ENCODE peak calls at places on chromosome 20, in nine cellular contexts. M is aorta; H is BE2C; R is neuronal stem cell; N is breast epithelium; X is esophagus squamous epithelium; O is A549; T is CD8-positive, alpha-beta T cell; A is fibroblast of lung. L is an unnamed sample.

GRCh38 chr20:32564921-32565734 is 20.0 kb downstream of the NOL4L start:
- DNase-seq in M (peak), H (no peak), R (no peak), N (peak), X (no peak), O (no peak), T (no peak), A (no peak), L (no peak)

GRCh38 chr20:37956099-37956498 is 53.2 kb downstream of the VSTM2L start:
- DNase-seq in M (no peak), H (no peak), R (no peak), N (no peak), X (no peak), O (no peak), T (no peak), A (no peak), L (peak)

GRCh38 chr20:9978395-9979004 is 56.3 kb upstream of the ANKEF1 start:
- DNase-seq in M (no peak), H (peak), R (peak), N (peak), X (no peak), O (peak), T (no peak), A (peak), L (peak)

GRCh38 chr20:59055302-59055701 is 12.7 kb upstream of the PRELID3B start:
- DNase-seq in M (no peak), H (no peak), R (no peak), N (no peak), X (no peak), O (peak), T (no peak), A (no peak), L (peak)

GRCh38 chr20:59765599-59766177 is 161.3 kb downstream of the PHACTR3 start:
- DNase-seq in M (no peak), H (no peak), R (peak), N (no peak), X (no peak), O (no peak), T (no peak), A (no peak), L (no peak)

GRCh38 chr20:1509237-1509636 is 18.0 kb upstream of the SIRPB2 start:
- DNase-seq in M (no peak), H (peak), R (no peak), N (no peak), X (no peak), O (peak), T (peak), A (peak), L (no peak)

GRCh38 chr20:18405826-18406225 is 61.0 kb downstream of the DZANK1 start:
- DNase-seq in M (no peak), H (no peak), R (no peak), N (no peak), X (no peak), O (no peak), T (no peak), A (no peak), L (no peak)

GRCh38 chr20:6828794-6829423 is 61.4 kb downstream of the BMP2 start:
- DNase-seq in M (peak), H (peak), R (peak), N (peak), X (no peak), O (peak), T (no peak), A (peak), L (peak)

GRCh38 chr20:5786930-5787826 is 37.0 kb downstream of the SHLD1 start:
- DNase-seq in M (no peak), H (no peak), R (no peak), N (no peak), X (no peak), O (peak), T (no peak), A (peak), L (peak)

GRCh38 chr20:8287328-8287727 is 155.3 kb downstream of the PLCB1 start:
- DNase-seq in M (no peak), H (peak), R (no peak), N (no peak), X (no peak), O (no peak), T (no peak), A (no peak), L (no peak)

GRCh38 chr20:58228484-58229197 is at the start of gene ANKRD60:
- DNase-seq in M (no peak), H (peak), R (peak), N (no peak), X (no peak), O (no peak), T (peak), A (peak), L (peak)

GRCh38 chr20:57392512-57393271 is 1.5 kb downstream of the RBM38 start:
- DNase-seq in M (peak), H (no peak), R (no peak), N (peak), X (no peak), O (no peak), T (peak), A (no peak), L (no peak)

GRCh38 chr20:1631309-1632227 is 11.8 kb upstream of the SIRPB1 start:
- DNase-seq in M (no peak), H (no peak), R (no peak), N (no peak), X (no peak), O (no peak), T (no peak), A (peak), L (no peak)

GRCh38 chr20:35597186-35597585 is 18.4 kb upstream of the SPAG4 start:
- DNase-seq in M (no peak), H (no peak), R (no peak), N (no peak), X (no peak), O (no peak), T (no peak), A (no peak), L (no peak)

GRCh38 chr20:31835977-31836852 is 9.2 kb downstream of the FOXS1 start:
- DNase-seq in M (peak), H (peak), R (no peak), N (peak), X (no peak), O (peak), T (no peak), A (peak), L (peak)

GRCh38 chr20:36128463-36129176 is 25.9 kb upstream of the EPB41L1 start:
- DNase-seq in M (peak), H (no peak), R (no peak), N (no peak), X (no peak), O (peak), T (no peak), A (peak), L (peak)

GRCh38 chr20:35297740-35298139 is 5.5 kb upstream of the FAM83C start:
- DNase-seq in M (no peak), H (no peak), R (no peak), N (no peak), X (no peak), O (no peak), T (no peak), A (no peak), L (no peak)

GRCh38 chr20:25856256-25856884 is 159.7 kb upstream of the ZNF337 start:
- DNase-seq in M (no peak), H (no peak), R (no peak), N (no peak), X (no peak), O (no peak), T (no peak), A (no peak), L (no peak)

GRCh38 chr20:1802385-1803215 is 92.6 kb upstream of the SIRPA start:
- DNase-seq in M (peak), H (peak), R (peak), N (no peak), X (no peak), O (peak), T (no peak), A (peak), L (peak)

GRCh38 chr20:32559753-32560380 is 25.3 kb downstream of the NOL4L start:
- DNase-seq in M (no peak), H (peak), R (no peak), N (peak), X (no peak), O (no peak), T (no peak), A (peak), L (no peak)

GRCh38 chr20:23783447-23783846 is 32.7 kb upstream of the CST1 start:
- DNase-seq in M (no peak), H (no peak), R (no peak), N (no peak), X (no peak), O (no peak), T (no peak), A (no peak), L (no peak)

GRCh38 chr20:4592316-4593148 is 129.2 kb upstream of the PRND start:
- DNase-seq in M (peak), H (peak), R (peak), N (no peak), X (no peak), O (peak), T (peak), A (peak), L (no peak)

GRCh38 chr20:3282271-3283221 is 43.6 kb upstream of the SLC4A11 start:
- DNase-seq in M (no peak), H (no peak), R (no peak), N (peak), X (no peak), O (no peak), T (no peak), A (no peak), L (no peak)

GRCh38 chr20:35854697-35855434 is 83.1 kb downstream of the PHF20 start:
- DNase-seq in M (no peak), H (no peak), R (no peak), N (no peak), X (no peak), O (peak), T (no peak), A (peak), L (peak)

GRCh38 chr20:32767418-32768198 is 5.4 kb downstream of the DNMT3B start:
- DNase-seq in M (no peak), H (no peak), R (no peak), N (no peak), X (no peak), O (no peak), T (no peak), A (no peak), L (no peak)

GRCh38 chr20:40587038-40587437 is 102.0 kb downstream of the MAFB start:
- DNase-seq in M (no peak), H (no peak), R (no peak), N (no peak), X (no peak), O (no peak), T (no peak), A (no peak), L (no peak)

GRCh38 chr20:8756410-8756809 is 312.5 kb upstream of the PLCB4 start:
- DNase-seq in M (no peak), H (peak), R (no peak), N (no peak), X (no peak), O (peak), T (no peak), A (peak), L (peak)

GRCh38 chr20:43140719-43141118 is 49.0 kb downstream of the PTPRT start:
- DNase-seq in M (no peak), H (no peak), R (no peak), N (no peak), X (no peak), O (no peak), T (no peak), A (no peak), L (no peak)

GRCh38 chr20:7195704-7196103 is 428.2 kb downstream of the BMP2 start:
- DNase-seq in M (no peak), H (no peak), R (no peak), N (no peak), X (no peak), O (peak), T (no peak), A (peak), L (peak)

GRCh38 chr20:59402697-59403096 is 102.3 kb downstream of the EDN3 start:
- DNase-seq in M (no peak), H (no peak), R (no peak), N (no peak), X (no peak), O (peak), T (no peak), A (no peak), L (no peak)

GRCh38 chr20:44360221-44360620 is 4.7 kb downstream of the HNF4A start:
- DNase-seq in M (no peak), H (no peak), R (no peak), N (no peak), X (no peak), O (no peak), T (no peak), A (no peak), L (no peak)

GRCh38 chr20:44357555-44358130 is 2.1 kb downstream of the HNF4A start:
- DNase-seq in M (no peak), H (no peak), R (no peak), N (no peak), X (no peak), O (no peak), T (no peak), A (no peak), L (no peak)

GRCh38 chr20:44361021-44361420 is 5.5 kb downstream of the HNF4A start:
- DNase-seq in M (no peak), H (no peak), R (no peak), N (no peak), X (no peak), O (no peak), T (no peak), A (peak), L (no peak)

GRCh38 chr20:44357020-44357419 is 1.5 kb downstream of the HNF4A start:
- DNase-seq in M (no peak), H (no peak), R (no peak), N (no peak), X (no peak), O (no peak), T (no peak), A (no peak), L (no peak)

GRCh38 chr20:44358776-44359175 is 3.3 kb downstream of the HNF4A start:
- DNase-seq in M (no peak), H (no peak), R (no peak), N (no peak), X (no peak), O (no peak), T (no peak), A (no peak), L (no peak)
- H3K4me3 ChIP-seq in M (no peak), H (no peak), R (no peak), N (no peak), X (no peak), O (no peak), T (no peak), A (no peak), L (no peak)

DNA sequence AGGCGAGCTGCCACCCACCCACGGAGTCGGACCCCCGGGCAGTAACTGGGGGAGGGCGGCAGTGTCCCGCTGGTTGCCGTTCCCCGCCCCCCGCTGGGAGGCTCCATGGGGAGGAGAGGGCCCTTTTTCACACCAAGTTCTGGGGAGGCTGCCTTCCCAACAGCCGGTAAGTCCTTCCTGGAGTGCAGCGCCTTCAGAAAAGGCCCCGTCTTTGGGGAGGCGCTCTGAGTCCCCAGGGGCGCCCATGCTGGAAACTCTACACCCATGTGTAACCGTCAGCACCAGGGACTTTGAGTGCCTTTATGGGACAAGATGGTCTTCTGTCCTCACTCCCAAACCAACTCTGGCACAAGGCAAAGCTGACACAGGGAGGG is 435 bp upstream of the SOX18 start:
- DNase-seq in M (no peak), H (no peak), R (no peak), N (no peak), X (no peak), O (no peak), T (no peak), A (no peak), L (no peak)
- H3K4me3 ChIP-seq in M (no peak), H (peak), R (no peak), N (peak), X (peak), O (peak), T (no peak), A (no peak), L (no peak)

GRCh38 chr20:44810061-44810390 is 320 bp downstream of the RIMS4 start:
- DNase-seq in M (peak), H (no peak), R (no peak), N (no peak), X (no peak), O (no peak), T (no peak), A (no peak), L (no peak)
- H3K4me3 ChIP-seq in M (peak), H (peak), R (peak), N (peak), X (peak), O (peak), T (no peak), A (no peak), L (no peak)

GRCh38 chr20:63255911-63256704 is 1.8 kb upstream of the NKAIN4 start:
- DNase-seq in M (no peak), H (no peak), R (no peak), N (no peak), X (no peak), O (no peak), T (no peak), A (no peak), L (no peak)
- H3K4me3 ChIP-seq in M (no peak), H (no peak), R (no peak), N (no peak), X (no peak), O (no peak), T (no peak), A (no peak), L (no peak)

DNA sequence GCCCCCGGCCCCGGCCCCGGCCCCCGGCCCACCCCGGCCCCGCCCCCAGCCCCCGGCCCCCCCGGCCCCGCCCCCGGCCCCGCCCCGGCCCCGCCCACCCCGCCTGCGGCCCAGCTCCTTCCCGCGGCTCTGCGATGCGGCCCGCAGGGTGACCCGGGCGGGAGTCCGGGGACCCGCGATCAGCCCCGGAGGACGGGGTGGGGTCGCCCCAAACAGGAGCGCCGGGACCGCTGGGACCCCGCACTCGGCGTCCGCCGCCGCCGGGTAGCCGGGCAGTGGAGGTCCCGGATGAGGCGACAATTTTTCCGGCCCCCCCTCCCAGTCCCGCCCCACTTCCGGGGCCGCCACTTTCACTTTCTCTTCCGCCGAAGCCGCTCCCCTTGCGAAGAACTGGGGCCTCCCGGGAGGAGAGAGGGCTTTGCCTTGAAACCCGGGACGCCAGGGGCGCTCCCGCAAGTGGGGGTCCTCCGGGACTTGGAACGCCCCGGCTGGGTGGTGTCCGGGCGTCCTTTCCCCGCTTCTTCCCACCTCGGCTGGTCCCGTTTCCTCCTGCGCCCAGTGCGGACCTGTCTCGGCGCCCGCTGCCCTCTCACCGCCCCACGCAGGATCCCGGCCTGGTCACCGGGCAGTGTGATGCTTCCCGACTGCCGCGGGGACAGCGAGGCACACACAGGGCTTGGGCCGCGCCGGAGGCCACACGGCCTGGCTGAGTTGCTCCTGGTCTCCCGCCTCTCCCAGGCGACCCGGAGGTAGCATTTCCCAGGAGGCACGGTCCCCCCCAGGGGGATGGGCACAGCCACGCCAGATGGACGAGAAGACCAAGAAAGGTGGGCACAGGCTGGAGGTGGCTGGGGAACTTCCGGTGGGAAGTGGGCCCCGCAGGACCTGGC is at the start of gene RBCK1:
- DNase-seq in M (peak), H (peak), R (peak), N (peak), X (no peak), O (peak), T (peak), A (peak), L (peak)
- H3K4me3 ChIP-seq in M (peak), H (peak), R (peak), N (peak), X (peak), O (peak), T (peak), A (peak), L (peak)

GRCh38 chr20:46993465-46994095 is 98.9 kb downstream of the EYA2 start:
- DNase-seq in M (no peak), H (no peak), R (no peak), N (no peak), X (no peak), O (no peak), T (no peak), A (no peak), L (no peak)

GRCh38 chr20:46991850-46992639 is 97.4 kb downstream of the EYA2 start:
- DNase-seq in M (no peak), H (no peak), R (no peak), N (no peak), X (no peak), O (no peak), T (no peak), A (no peak), L (no peak)

GRCh38 chr20:46992640-46993035 is 98.0 kb downstream of the EYA2 start:
- DNase-seq in M (no peak), H (no peak), R (no peak), N (no peak), X (no peak), O (no peak), T (no peak), A (no peak), L (no peak)

GRCh38 chr20:46995561-46996142 is 101.0 kb downstream of the EYA2 start:
- DNase-seq in M (no peak), H (no peak), R (peak), N (no peak), X (no peak), O (no peak), T (no peak), A (no peak), L (no peak)

DNA sequence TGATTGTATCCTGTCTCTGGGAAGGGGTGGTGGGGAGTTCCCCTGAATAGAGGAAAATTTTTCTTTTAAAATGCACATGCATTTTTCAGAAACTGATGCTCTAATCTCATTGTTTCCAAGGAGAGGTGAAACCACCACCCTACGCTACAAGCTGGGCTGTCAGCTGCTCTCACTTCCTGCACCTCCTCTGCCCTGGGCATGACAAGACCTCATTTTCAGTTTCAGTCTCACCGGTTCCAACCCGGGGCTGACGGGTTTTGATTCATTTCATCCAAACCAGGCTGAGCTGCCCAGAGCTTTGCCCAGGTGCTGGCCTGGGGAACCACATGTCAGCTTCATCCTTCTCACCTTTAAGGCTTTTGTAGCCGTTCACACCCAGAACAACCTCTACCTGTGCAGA is 99.7 kb downstream of the EYA2 start:
- DNase-seq in M (no peak), H (no peak), R (no peak), N (peak), X (no peak), O (no peak), T (no peak), A (no peak), L (no peak)
- H3K4me3 ChIP-seq in M (no peak), H (no peak), R (no peak), N (no peak), X (no peak), O (no peak), T (no peak), A (no peak), L (no peak)